ENCODE peak calls at places on chromosomes 11 and 22, in eight cellular contexts. T is left ventricle myocardium inferior, V is heart left ventricle, J is fibroblast of lung, D is cardiac muscle cell, U is tibial nerve, B is PC-3, Z is right atrium auricular region. L is an unnamed sample. For H3K36me3 and H3K27me3, the result is how much of the 10 kb centered on the place peaks cover.

GRCh38 chr11:118245946-118246562 is 6.1 kb downstream of the MPZL3 start:
- DNase-seq in D (no peak), T (no peak), V (no peak), B (peak), U (no peak), Z (no peak), J (no peak), L (no peak)

GRCh38 chr11:70517996-70518907 is 119.9 kb downstream of the CTTN start:
- DNase-seq in B (peak), T (no peak), U (no peak), Z (no peak), V (no peak), D (no peak), J (peak), L (no peak)

GRCh38 chr11:65954771-65955170 is 6.8 kb upstream of the SART1 start:
- DNase-seq in V (no peak), J (no peak), U (no peak), D (no peak), Z (no peak), B (no peak), T (no peak), L (no peak)

GRCh38 chr11:15213471-15214231 is 98.9 kb downstream of the INSC start:
- DNase-seq in T (no peak), J (no peak), V (no peak), Z (no peak), B (no peak), U (no peak), D (no peak), L (no peak)

GRCh38 chr22:28410050-28410816 is 269.4 kb downstream of the TTC28 start:
- DNase-seq in V (no peak), T (no peak), Z (no peak), D (no peak), B (no peak), J (peak), U (no peak), L (no peak)

GRCh38 chr11:66976048-66976467 is 954 bp downstream of the C11orf86 start:
- DNase-seq in D (peak), B (peak), V (no peak), J (no peak), U (no peak), T (no peak), Z (no peak), L (no peak)

GRCh38 chr11:118910309-118911112 is 15.2 kb downstream of the BCL9L start:
- DNase-seq in V (peak), T (peak), D (peak), Z (peak), B (peak), J (peak), U (peak), L (peak)

GRCh38 chr11:35227551-35228341 is 88.8 kb downstream of the CD44 start:
- DNase-seq in D (no peak), B (peak), V (no peak), Z (no peak), T (no peak), J (no peak), U (no peak), L (no peak)

GRCh38 chr11:84890706-84891105 is 736.4 kb downstream of the DLG2 start:
- DNase-seq in J (peak), U (no peak), Z (no peak), V (no peak), T (no peak), B (no peak), D (peak), L (no peak)

GRCh38 chr11:36023922-36024321 is 80.1 kb downstream of the LDLRAD3 start:
- DNase-seq in T (no peak), D (no peak), U (no peak), V (no peak), J (peak), B (peak), Z (no peak), L (no peak)

GRCh38 chr11:15258433-15259350 is 144.0 kb downstream of the INSC start:
- DNase-seq in J (peak), U (no peak), D (peak), V (no peak), B (peak), T (no peak), Z (no peak), L (no peak)

GRCh38 chr11:123286761-123287160 is 91.7 kb upstream of the CLMP start:
- DNase-seq in Z (no peak), U (no peak), B (no peak), T (no peak), J (no peak), D (no peak), V (no peak), L (no peak)

GRCh38 chr11:47284151-47284550 is 14.2 kb downstream of the MADD start:
- DNase-seq in U (no peak), Z (no peak), T (no peak), J (no peak), V (no peak), B (no peak), D (no peak), L (no peak)

GRCh38 chr11:47295385-47295784 is 25.5 kb downstream of the MADD start:
- DNase-seq in T (no peak), Z (no peak), U (no peak), D (no peak), B (no peak), V (no peak), J (no peak), L (no peak)

GRCh38 chr11:47288066-47288465 is 18.1 kb downstream of the MADD start:
- DNase-seq in B (no peak), J (no peak), Z (no peak), V (no peak), D (no peak), T (no peak), U (no peak), L (no peak)

GRCh38 chr11:47285969-47286770 is 16.2 kb downstream of the MADD start:
- DNase-seq in T (no peak), Z (no peak), D (no peak), B (no peak), U (no peak), J (no peak), V (no peak), L (no peak)

GRCh38 chr11:47289856-47290255 is 19.9 kb downstream of the MADD start:
- DNase-seq in Z (no peak), T (no peak), U (no peak), V (no peak), D (no peak), J (no peak), B (no peak), L (no peak)
- H3K36me3 ChIP-seq in Z (half or more), T (half or more), U (under half), V (under half), D (half or more), J (under half), B (under half), L (half or more)

DNA sequence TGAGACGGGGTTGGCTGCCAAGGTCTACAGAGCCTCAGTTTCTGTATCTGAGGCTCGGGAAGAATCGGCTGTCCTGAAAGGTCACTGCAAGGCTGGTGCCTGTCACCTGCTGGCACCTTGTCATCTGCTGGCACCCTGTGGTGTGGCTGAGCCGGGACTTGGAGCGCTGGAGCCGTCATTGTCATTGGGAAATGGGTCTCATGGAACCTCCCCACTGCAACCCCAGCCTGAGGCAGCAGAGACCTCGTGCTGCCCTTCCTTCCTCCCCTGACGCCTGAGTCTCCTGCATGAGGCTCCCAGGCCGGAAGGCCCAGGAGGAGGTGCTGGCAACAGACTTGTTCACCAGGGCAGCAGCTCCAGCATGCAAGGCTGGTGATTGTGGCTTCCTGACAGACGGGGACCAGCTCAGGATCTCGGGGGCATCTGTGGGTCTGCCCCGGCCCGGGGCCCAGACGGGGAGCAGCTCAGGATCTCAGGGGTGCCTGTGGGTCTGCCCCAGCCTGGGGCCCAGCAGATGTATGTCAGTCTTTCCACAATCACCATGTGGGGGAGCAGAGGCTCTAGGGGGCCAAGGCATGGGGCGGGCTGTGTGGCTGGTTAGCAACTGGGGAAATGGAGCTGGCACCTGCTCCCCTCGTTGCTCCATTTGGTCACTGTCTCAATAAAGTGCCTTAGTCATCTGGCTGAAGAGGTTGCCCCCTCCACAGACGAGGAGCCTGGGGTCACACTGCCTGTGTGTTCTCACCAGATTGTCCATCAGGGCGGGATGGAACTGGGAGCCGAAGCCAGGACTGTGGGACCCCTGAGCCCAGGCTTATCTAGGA is 668.7 kb downstream of the BRD1 start:
- DNase-seq in J (no peak), Z (no peak), D (no peak), T (no peak), V (no peak), U (no peak), B (no peak), L (peak)
- H3K27me3 ChIP-seq in J (under half), Z (under half), D (under half), T (half or more), V (under half), U (under half), B (under half), L (under half)

GRCh38 chr11:3807856-3808845 is at the start of gene PGAP2:
- DNase-seq in T (peak), B (peak), U (peak), Z (peak), D (peak), V (peak), J (peak), L (peak)
- TF ChIP-seq CTCF in T (peak), B (peak), U (peak), Z (peak), D (peak), V (peak), J (peak), L (peak)

GRCh38 chr22:20940904-20941385 is 23.7 kb downstream of the CRKL start:
- DNase-seq in V (no peak), T (no peak), D (no peak), J (no peak), U (no peak), Z (no peak), B (no peak), L (no peak)

GRCh38 chr22:20937031-20937793 is 20.0 kb downstream of the CRKL start:
- DNase-seq in B (no peak), V (no peak), U (no peak), Z (no peak), D (no peak), T (no peak), J (no peak), L (peak)

GRCh38 chr22:20937794-20938148 is 20.6 kb downstream of the CRKL start:
- DNase-seq in D (no peak), B (no peak), U (no peak), Z (no peak), T (no peak), V (no peak), J (no peak), L (no peak)

GRCh38 chr22:20940178-20940790 is 23.1 kb downstream of the CRKL start:
- DNase-seq in J (no peak), U (no peak), T (no peak), D (no peak), V (no peak), B (no peak), Z (no peak), L (no peak)

GRCh38 chr22:20938272-20938671 is 21.1 kb downstream of the CRKL start:
- DNase-seq in D (no peak), B (no peak), J (no peak), Z (no peak), V (no peak), T (no peak), U (no peak), L (no peak)
- H3K36me3 ChIP-seq in D (under half), B (under half), J (under half), Z (under half), V (under half), T (under half), U (under half), L (under half)

DNA sequence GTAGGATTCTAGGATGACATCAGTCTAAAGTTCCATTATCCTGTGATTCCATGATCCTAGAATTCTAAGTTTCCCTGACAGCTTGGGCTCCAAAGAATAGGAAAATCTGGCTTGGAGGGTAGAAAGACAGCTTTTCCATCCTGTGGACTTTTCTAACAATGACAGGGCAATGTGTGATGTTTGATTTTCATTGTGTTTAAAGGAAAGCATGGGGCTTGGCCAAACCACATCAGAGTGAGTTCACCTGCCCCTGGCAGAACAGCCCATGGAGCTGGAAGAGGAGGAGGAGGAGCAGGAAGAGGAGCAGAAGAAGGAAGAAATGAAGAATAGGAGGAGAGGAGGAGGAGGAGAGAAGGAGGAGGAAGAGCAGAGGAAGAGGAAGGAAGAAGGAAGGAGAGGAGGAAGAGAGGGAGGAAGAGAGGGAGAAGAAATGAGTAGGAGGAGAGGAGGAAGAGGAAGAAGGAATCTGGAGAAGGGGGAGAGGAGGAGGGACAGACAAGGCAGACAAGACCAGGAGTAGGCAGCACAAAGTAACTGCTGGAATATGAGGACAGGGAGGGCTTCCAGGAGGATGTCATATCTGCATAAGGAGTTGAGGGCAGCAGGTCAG is 53.1 kb upstream of the WNT11 start:
- DNase-seq in D (no peak), V (no peak), J (no peak), Z (no peak), T (no peak), U (no peak), B (peak), L (no peak)
- H3K27me3 ChIP-seq in D (under half), V (under half), J (under half), Z (under half), T (under half), U (under half), B (under half), L (under half)

GRCh38 chr11:113725411-113725810 is 19.3 kb upstream of the TMPRSS5 start:
- DNase-seq in T (no peak), B (peak), Z (no peak), U (no peak), J (no peak), D (no peak), V (no peak), L (no peak)
- TF ChIP-seq CTCF in T (no peak), B (peak), Z (no peak), U (no peak), J (no peak), D (no peak), V (no peak), L (no peak)

DNA sequence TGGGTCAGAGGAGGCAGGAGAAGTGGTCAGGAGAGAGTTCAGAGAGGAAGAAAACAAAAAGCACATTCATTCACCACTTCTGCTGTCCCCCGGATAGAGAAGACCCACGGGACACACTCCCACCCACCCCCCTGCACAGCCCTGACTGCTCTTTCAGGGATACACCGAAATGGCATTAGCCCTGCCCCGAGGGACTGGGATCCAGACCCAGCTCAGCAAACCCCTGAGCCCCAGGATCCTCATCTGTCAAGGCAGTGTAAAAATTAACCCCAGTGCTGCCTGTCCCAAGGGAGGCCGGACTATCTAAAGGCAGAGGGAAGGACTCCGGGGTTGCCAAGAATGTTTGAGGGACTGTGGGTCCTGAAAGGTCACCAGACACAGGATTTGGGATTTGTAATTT is 31.2 kb downstream of the TPBGL start:
- DNase-seq in B (no peak), Z (no peak), T (peak), D (no peak), V (no peak), U (no peak), J (no peak), L (no peak)
- H3K36me3 ChIP-seq in B (under half), Z (under half), T (half or more), D (under half), V (under half), U (under half), J (under half), L (half or more)

GRCh38 chr22:48042621-48043395 is 1280.4 kb downstream of the TBC1D22A start:
- DNase-seq in U (no peak), Z (peak), D (no peak), T (no peak), B (no peak), J (no peak), V (no peak), L (no peak)

GRCh38 chr22:48035897-48036296 is 1273.4 kb downstream of the TBC1D22A start:
- DNase-seq in T (no peak), J (no peak), B (no peak), U (no peak), Z (no peak), V (no peak), D (no peak), L (no peak)

GRCh38 chr22:48039326-48039725 is 1276.9 kb downstream of the TBC1D22A start:
- DNase-seq in J (no peak), Z (no peak), T (no peak), B (no peak), U (no peak), V (no peak), D (no peak), L (no peak)

GRCh38 chr22:48037618-48038017 is 1275.2 kb downstream of the TBC1D22A start:
- DNase-seq in B (no peak), D (no peak), T (no peak), V (no peak), U (no peak), J (no peak), Z (peak), L (no peak)
- H3K27me3 ChIP-seq in B (under half), D (under half), T (under half), V (under half), U (under half), J (under half), Z (under half), L (under half)

DNA sequence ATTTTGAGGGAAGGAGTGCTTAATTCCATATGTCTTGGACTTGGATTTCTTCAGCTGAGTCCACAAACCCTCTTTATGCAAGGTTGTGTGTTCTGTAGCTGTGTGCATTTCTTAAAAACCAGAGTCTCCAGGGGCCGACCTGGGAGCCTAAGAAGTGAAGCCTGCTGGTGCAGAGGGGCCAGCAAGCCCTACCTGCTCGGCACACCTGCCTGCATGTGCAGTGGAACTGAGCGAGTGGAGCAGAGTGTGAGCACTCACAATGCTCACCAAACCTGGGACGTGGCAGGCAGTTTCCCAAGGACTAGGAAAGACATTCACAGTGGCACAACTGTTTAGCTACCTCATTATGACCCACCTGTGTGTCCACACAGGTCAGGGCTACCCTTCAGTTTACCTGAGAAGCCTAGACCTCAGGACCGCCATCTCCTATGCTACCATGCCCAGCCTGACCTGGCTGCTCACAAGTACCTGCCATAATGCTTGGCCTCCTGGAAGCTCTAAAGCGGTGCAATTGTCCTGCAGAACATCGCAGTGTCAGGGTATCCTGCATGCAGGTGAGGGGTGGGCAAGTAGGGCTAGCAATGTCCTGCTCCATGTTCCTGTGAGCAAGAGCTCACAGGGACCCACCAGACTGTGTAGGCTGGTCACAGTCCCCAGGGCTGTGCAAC is 3.8 kb downstream of the C22orf39 start:
- DNase-seq in B (no peak), V (no peak), D (no peak), J (no peak), U (no peak), T (no peak), Z (no peak), L (no peak)
- TF ChIP-seq CTCF in B (no peak), V (no peak), D (no peak), J (no peak), U (no peak), T (no peak), Z (no peak), L (no peak)

DNA sequence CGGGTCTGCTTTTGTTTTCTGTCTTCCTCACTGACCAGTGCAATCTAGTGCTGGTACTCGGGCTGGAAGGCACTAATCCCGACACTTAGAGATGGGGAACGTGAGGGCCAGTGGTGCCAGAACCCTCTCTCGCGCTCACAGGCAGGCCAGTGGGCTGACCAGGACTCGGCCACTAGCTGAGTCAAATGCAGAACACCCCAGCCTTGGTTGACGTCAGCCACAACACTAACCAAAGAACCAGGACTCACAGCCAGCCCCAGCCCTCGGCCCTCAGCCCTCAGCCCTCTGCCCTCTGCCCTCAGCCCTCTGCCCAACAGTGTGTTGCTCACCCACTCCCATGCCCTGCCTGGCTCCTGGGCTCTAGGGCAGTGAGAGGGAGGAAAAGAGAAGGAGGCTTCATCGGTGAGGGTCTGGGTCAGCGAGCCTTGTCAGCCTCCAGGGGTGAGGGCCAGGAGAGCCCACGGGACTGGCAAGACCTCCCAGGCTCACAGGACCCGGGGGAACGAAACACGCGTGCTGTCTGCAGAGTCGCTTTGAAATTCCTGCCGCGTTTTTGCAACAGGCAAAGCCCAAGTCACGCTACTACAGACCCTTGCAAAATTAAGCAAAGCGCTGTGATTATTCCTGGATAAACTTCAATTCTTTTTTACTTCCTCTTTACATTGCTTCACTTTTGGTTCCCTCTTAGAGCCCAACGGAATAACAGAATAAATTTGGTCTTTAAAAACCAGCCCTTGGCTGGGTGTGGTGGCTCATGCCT is 27.5 kb downstream of the KIAA0930 start:
- DNase-seq in J (peak), D (peak), U (no peak), T (peak), V (peak), Z (peak), B (no peak), L (peak)
- H3K36me3 ChIP-seq in J (under half), D (under half), U (under half), T (under half), V (under half), Z (under half), B (under half), L (under half)